ENCODE peak calls at places on chromosome 21, in ten cellular contexts. One of them, this sample, is unnamed.

GRCh38 chr21:17679002-17679600 is 66.4 kb upstream of the BTG3 start:
- DNase-seq in myocyte: peak
- DNase-seq in body of pancreas: no peak
- DNase-seq in central memory CD4-positive, alpha-beta T cell: peak
- DNase-seq in Peyer's patch: no peak
- DNase-seq in germinal center: peak
- DNase-seq in H4: peak
- DNase-seq in HEK293T: peak
- DNase-seq in T-helper 1 cell: peak
- DNase-seq in neural crest cell: no peak
- DNase-seq in this sample: no peak

GRCh38 chr21:34599534-34600101 is 15.3 kb downstream of the RCAN1 start:
- DNase-seq in T-helper 1 cell: no peak
- DNase-seq in body of pancreas: no peak
- DNase-seq in myocyte: no peak
- DNase-seq in neural crest cell: no peak
- DNase-seq in HEK293T: no peak
- DNase-seq in H4: no peak
- DNase-seq in Peyer's patch: no peak
- DNase-seq in central memory CD4-positive, alpha-beta T cell: no peak
- DNase-seq in germinal center: no peak
- DNase-seq in this sample: no peak

GRCh38 chr21:22536511-22536910 is 1538.3 kb downstream of the NCAM2 start:
- DNase-seq in body of pancreas: no peak
- DNase-seq in HEK293T: no peak
- DNase-seq in central memory CD4-positive, alpha-beta T cell: no peak
- DNase-seq in T-helper 1 cell: no peak
- DNase-seq in H4: peak
- DNase-seq in myocyte: no peak
- DNase-seq in neural crest cell: no peak
- DNase-seq in germinal center: no peak
- DNase-seq in Peyer's patch: no peak
- DNase-seq in this sample: no peak

GRCh38 chr21:17428980-17429379 is 83.9 kb upstream of the CXADR start:
- DNase-seq in H4: no peak
- DNase-seq in myocyte: no peak
- DNase-seq in central memory CD4-positive, alpha-beta T cell: no peak
- DNase-seq in Peyer's patch: no peak
- DNase-seq in germinal center: no peak
- DNase-seq in body of pancreas: no peak
- DNase-seq in T-helper 1 cell: no peak
- DNase-seq in HEK293T: no peak
- DNase-seq in neural crest cell: no peak
- DNase-seq in this sample: no peak

GRCh38 chr21:42863504-42863870 is 15.9 kb downstream of the WDR4 start:
- DNase-seq in myocyte: no peak
- DNase-seq in HEK293T: no peak
- DNase-seq in body of pancreas: no peak
- DNase-seq in central memory CD4-positive, alpha-beta T cell: no peak
- DNase-seq in H4: no peak
- DNase-seq in neural crest cell: no peak
- DNase-seq in T-helper 1 cell: no peak
- DNase-seq in germinal center: no peak
- DNase-seq in Peyer's patch: no peak
- DNase-seq in this sample: no peak

GRCh38 chr21:34986561-34987533 is 62.3 kb downstream of the RUNX1 start:
- DNase-seq in central memory CD4-positive, alpha-beta T cell: peak
- DNase-seq in germinal center: peak
- DNase-seq in myocyte: peak
- DNase-seq in T-helper 1 cell: peak
- DNase-seq in body of pancreas: no peak
- DNase-seq in Peyer's patch: no peak
- DNase-seq in H4: peak
- DNase-seq in HEK293T: no peak
- DNase-seq in neural crest cell: no peak
- DNase-seq in this sample: no peak

GRCh38 chr21:45209046-45209445 is 78.6 kb downstream of the POFUT2 start:
- DNase-seq in Peyer's patch: no peak
- DNase-seq in T-helper 1 cell: no peak
- DNase-seq in central memory CD4-positive, alpha-beta T cell: no peak
- DNase-seq in H4: peak
- DNase-seq in germinal center: no peak
- DNase-seq in neural crest cell: no peak
- DNase-seq in body of pancreas: no peak
- DNase-seq in HEK293T: no peak
- DNase-seq in myocyte: peak
- DNase-seq in this sample: no peak

GRCh38 chr21:16588433-16588860 is 858.7 kb downstream of the USP25 start:
- DNase-seq in neural crest cell: peak
- DNase-seq in HEK293T: peak
- DNase-seq in germinal center: no peak
- DNase-seq in central memory CD4-positive, alpha-beta T cell: no peak
- DNase-seq in H4: peak
- DNase-seq in body of pancreas: peak
- DNase-seq in T-helper 1 cell: no peak
- DNase-seq in myocyte: peak
- DNase-seq in Peyer's patch: peak
- DNase-seq in this sample: peak

GRCh38 chr21:46429754-46430681 is 28.7 kb upstream of the DIP2A start:
- DNase-seq in myocyte: no peak
- DNase-seq in Peyer's patch: peak
- DNase-seq in body of pancreas: no peak
- DNase-seq in germinal center: no peak
- DNase-seq in T-helper 1 cell: no peak
- DNase-seq in central memory CD4-positive, alpha-beta T cell: no peak
- DNase-seq in H4: no peak
- DNase-seq in neural crest cell: no peak
- DNase-seq in HEK293T: no peak
- DNase-seq in this sample: no peak

GRCh38 chr21:43859747-43860214 is 5.2 kb upstream of the AGPAT3 start:
- DNase-seq in Peyer's patch: no peak
- DNase-seq in germinal center: no peak
- DNase-seq in HEK293T: no peak
- DNase-seq in neural crest cell: no peak
- DNase-seq in body of pancreas: peak
- DNase-seq in H4: no peak
- DNase-seq in myocyte: no peak
- DNase-seq in central memory CD4-positive, alpha-beta T cell: no peak
- DNase-seq in T-helper 1 cell: no peak
- DNase-seq in this sample: no peak

GRCh38 chr21:27954806-27955205 is 987.9 kb upstream of the ADAMTS5 start:
- DNase-seq in T-helper 1 cell: no peak
- DNase-seq in body of pancreas: no peak
- DNase-seq in H4: peak
- DNase-seq in HEK293T: no peak
- DNase-seq in Peyer's patch: no peak
- DNase-seq in germinal center: no peak
- DNase-seq in central memory CD4-positive, alpha-beta T cell: no peak
- DNase-seq in myocyte: no peak
- DNase-seq in neural crest cell: no peak
- DNase-seq in this sample: no peak

GRCh38 chr21:37264808-37265207 is 2.3 kb downstream of the VPS26C start:
- DNase-seq in germinal center: no peak
- DNase-seq in Peyer's patch: no peak
- DNase-seq in T-helper 1 cell: no peak
- DNase-seq in HEK293T: no peak
- DNase-seq in neural crest cell: no peak
- DNase-seq in body of pancreas: no peak
- DNase-seq in central memory CD4-positive, alpha-beta T cell: no peak
- DNase-seq in myocyte: no peak
- DNase-seq in H4: no peak
- DNase-seq in this sample: no peak

GRCh38 chr21:40318371-40318770 is 451.1 kb downstream of the PCP4 start:
- DNase-seq in central memory CD4-positive, alpha-beta T cell: no peak
- DNase-seq in H4: no peak
- DNase-seq in HEK293T: no peak
- DNase-seq in body of pancreas: no peak
- DNase-seq in neural crest cell: no peak
- DNase-seq in myocyte: no peak
- DNase-seq in germinal center: no peak
- DNase-seq in Peyer's patch: no peak
- DNase-seq in T-helper 1 cell: no peak
- DNase-seq in this sample: no peak

GRCh38 chr21:16838330-16838729 is 674.5 kb upstream of the CXADR start:
- DNase-seq in T-helper 1 cell: no peak
- DNase-seq in body of pancreas: no peak
- DNase-seq in myocyte: no peak
- DNase-seq in neural crest cell: no peak
- DNase-seq in H4: no peak
- DNase-seq in germinal center: no peak
- DNase-seq in HEK293T: no peak
- DNase-seq in Peyer's patch: no peak
- DNase-seq in central memory CD4-positive, alpha-beta T cell: no peak
- DNase-seq in this sample: no peak

GRCh38 chr21:33644383-33645074 is 2.2 kb downstream of the ITSN1 start:
- DNase-seq in germinal center: no peak
- DNase-seq in H4: no peak
- DNase-seq in T-helper 1 cell: no peak
- DNase-seq in HEK293T: no peak
- DNase-seq in body of pancreas: no peak
- DNase-seq in myocyte: no peak
- DNase-seq in Peyer's patch: no peak
- DNase-seq in central memory CD4-positive, alpha-beta T cell: no peak
- DNase-seq in neural crest cell: no peak
- DNase-seq in this sample: no peak

GRCh38 chr21:45132841-45133573 is 58.6 kb downstream of the ADARB1 start:
- DNase-seq in Peyer's patch: no peak
- DNase-seq in H4: no peak
- DNase-seq in HEK293T: no peak
- DNase-seq in myocyte: peak
- DNase-seq in T-helper 1 cell: no peak
- DNase-seq in germinal center: no peak
- DNase-seq in central memory CD4-positive, alpha-beta T cell: no peak
- DNase-seq in neural crest cell: no peak
- DNase-seq in body of pancreas: no peak
- DNase-seq in this sample: peak

GRCh38 chr21:42262826-42263225 is 43.9 kb downstream of the ABCG1 start:
- DNase-seq in neural crest cell: no peak
- DNase-seq in germinal center: no peak
- DNase-seq in body of pancreas: peak
- DNase-seq in myocyte: peak
- DNase-seq in central memory CD4-positive, alpha-beta T cell: no peak
- DNase-seq in HEK293T: no peak
- DNase-seq in T-helper 1 cell: no peak
- DNase-seq in Peyer's patch: no peak
- DNase-seq in H4: peak
- DNase-seq in this sample: peak

GRCh38 chr21:25967566-25968438 is 202.8 kb downstream of the APP start:
- DNase-seq in T-helper 1 cell: peak
- DNase-seq in Peyer's patch: no peak
- DNase-seq in H4: no peak
- DNase-seq in myocyte: no peak
- DNase-seq in HEK293T: no peak
- DNase-seq in body of pancreas: no peak
- DNase-seq in central memory CD4-positive, alpha-beta T cell: no peak
- DNase-seq in neural crest cell: no peak
- DNase-seq in germinal center: peak
- DNase-seq in this sample: no peak

GRCh38 chr21:45974073-45975016 is 7.2 kb upstream of the COL6A1 start:
- DNase-seq in germinal center: peak
- DNase-seq in central memory CD4-positive, alpha-beta T cell: no peak
- DNase-seq in body of pancreas: peak
- DNase-seq in HEK293T: peak
- DNase-seq in H4: peak
- DNase-seq in neural crest cell: no peak
- DNase-seq in Peyer's patch: peak
- DNase-seq in myocyte: peak
- DNase-seq in T-helper 1 cell: no peak
- DNase-seq in this sample: peak

GRCh38 chr21:46480466-46480865 is 21.8 kb downstream of the DIP2A start:
- DNase-seq in H4: no peak
- DNase-seq in germinal center: no peak
- DNase-seq in neural crest cell: no peak
- DNase-seq in central memory CD4-positive, alpha-beta T cell: no peak
- DNase-seq in Peyer's patch: no peak
- DNase-seq in myocyte: no peak
- DNase-seq in T-helper 1 cell: no peak
- DNase-seq in body of pancreas: peak
- DNase-seq in HEK293T: no peak
- DNase-seq in this sample: no peak

GRCh38 chr21:31911138-31911907 is 38.5 kb downstream of the HUNK start:
- DNase-seq in neural crest cell: no peak
- DNase-seq in body of pancreas: no peak
- DNase-seq in myocyte: no peak
- DNase-seq in Peyer's patch: no peak
- DNase-seq in H4: peak
- DNase-seq in HEK293T: no peak
- DNase-seq in germinal center: no peak
- DNase-seq in T-helper 1 cell: no peak
- DNase-seq in central memory CD4-positive, alpha-beta T cell: no peak
- DNase-seq in this sample: no peak

GRCh38 chr21:38976900-38977299 is 171.2 kb downstream of the ETS2 start:
- DNase-seq in neural crest cell: no peak
- DNase-seq in H4: no peak
- DNase-seq in central memory CD4-positive, alpha-beta T cell: no peak
- DNase-seq in body of pancreas: no peak
- DNase-seq in Peyer's patch: no peak
- DNase-seq in myocyte: no peak
- DNase-seq in germinal center: no peak
- DNase-seq in HEK293T: no peak
- DNase-seq in T-helper 1 cell: no peak
- DNase-seq in this sample: no peak

GRCh38 chr21:26982767-26983166 is 15.9 kb upstream of the ADAMTS5 start:
- DNase-seq in H4: peak
- DNase-seq in HEK293T: no peak
- DNase-seq in body of pancreas: no peak
- DNase-seq in myocyte: peak
- DNase-seq in Peyer's patch: no peak
- DNase-seq in neural crest cell: no peak
- DNase-seq in central memory CD4-positive, alpha-beta T cell: no peak
- DNase-seq in germinal center: no peak
- DNase-seq in T-helper 1 cell: no peak
- DNase-seq in this sample: no peak

GRCh38 chr21:45898781-45899180 is 82.8 kb upstream of the COL6A1 start:
- DNase-seq in germinal center: no peak
- DNase-seq in myocyte: no peak
- DNase-seq in T-helper 1 cell: no peak
- DNase-seq in central memory CD4-positive, alpha-beta T cell: no peak
- DNase-seq in HEK293T: no peak
- DNase-seq in H4: no peak
- DNase-seq in neural crest cell: no peak
- DNase-seq in body of pancreas: no peak
- DNase-seq in Peyer's patch: no peak
- DNase-seq in this sample: no peak

GRCh38 chr21:28247454-28248020 is 745.1 kb downstream of the LTN1 start:
- DNase-seq in germinal center: no peak
- DNase-seq in body of pancreas: no peak
- DNase-seq in central memory CD4-positive, alpha-beta T cell: no peak
- DNase-seq in myocyte: no peak
- DNase-seq in Peyer's patch: no peak
- DNase-seq in T-helper 1 cell: no peak
- DNase-seq in HEK293T: no peak
- DNase-seq in H4: no peak
- DNase-seq in neural crest cell: no peak
- DNase-seq in this sample: no peak

GRCh38 chr21:26732442-26733221 is 112.6 kb downstream of the ADAMTS1 start:
- DNase-seq in Peyer's patch: no peak
- DNase-seq in germinal center: no peak
- DNase-seq in central memory CD4-positive, alpha-beta T cell: no peak
- DNase-seq in T-helper 1 cell: no peak
- DNase-seq in H4: peak
- DNase-seq in HEK293T: peak
- DNase-seq in myocyte: peak
- DNase-seq in body of pancreas: peak
- DNase-seq in neural crest cell: peak
- DNase-seq in this sample: peak

GRCh38 chr21:38671716-38672115 is 134.0 kb upstream of the ETS2 start:
- DNase-seq in myocyte: no peak
- DNase-seq in central memory CD4-positive, alpha-beta T cell: no peak
- DNase-seq in neural crest cell: no peak
- DNase-seq in T-helper 1 cell: no peak
- DNase-seq in Peyer's patch: no peak
- DNase-seq in HEK293T: no peak
- DNase-seq in body of pancreas: no peak
- DNase-seq in H4: no peak
- DNase-seq in germinal center: no peak
- DNase-seq in this sample: no peak

GRCh38 chr21:27571706-27572105 is 604.8 kb upstream of the ADAMTS5 start:
- DNase-seq in HEK293T: no peak
- DNase-seq in T-helper 1 cell: no peak
- DNase-seq in body of pancreas: no peak
- DNase-seq in Peyer's patch: no peak
- DNase-seq in H4: peak
- DNase-seq in central memory CD4-positive, alpha-beta T cell: no peak
- DNase-seq in myocyte: peak
- DNase-seq in germinal center: no peak
- DNase-seq in neural crest cell: no peak
- DNase-seq in this sample: no peak